ENCODE peak calls at places on chromosomes 3 and 15, in six cellular contexts. P is NCI-H460; I is SW480; U is activated naive CD4-positive, alpha-beta T cell; F is EH; E is T-helper 1 cell. J is an unnamed sample.

GRCh38 chr3:115100806-115101205 is 46.3 kb downstream of the ZBTB20 start:
- DNase-seq in P (no peak), I (no peak), U (no peak), F (no peak), E (no peak), J (no peak)

GRCh38 chr15:43541785-43542184 is 24.4 kb downstream of the MAP1A start:
- DNase-seq in P (no peak), I (no peak), U (no peak), F (no peak), E (no peak), J (no peak)

GRCh38 chr15:90860942-90861675 is 7.3 kb upstream of the FURIN start:
- DNase-seq in P (peak), I (no peak), U (no peak), F (peak), E (no peak), J (no peak)

GRCh38 chr3:56747150-56747549 is 54.6 kb downstream of the ARHGEF3 start:
- DNase-seq in P (no peak), I (no peak), U (no peak), F (no peak), E (no peak), J (no peak)

GRCh38 chr3:10974131-10974530 is 18.4 kb upstream of the SLC6A1 start:
- DNase-seq in P (no peak), I (no peak), U (no peak), F (no peak), E (no peak), J (no peak)

GRCh38 chr3:175070946-175071345 is 211.8 kb downstream of the NAALADL2 start:
- DNase-seq in P (no peak), I (no peak), U (no peak), F (peak), E (no peak), J (no peak)

GRCh38 chr3:37628711-37629301 is 232.9 kb upstream of the CTDSPL start:
- DNase-seq in P (no peak), I (no peak), U (no peak), F (peak), E (no peak), J (no peak)

GRCh38 chr15:61687124-61687523 is 373.1 kb downstream of the VPS13C start:
- DNase-seq in P (no peak), I (no peak), U (no peak), F (no peak), E (no peak), J (no peak)

GRCh38 chr3:72050048-72050632 is 265.2 kb upstream of the PROK2 start:
- DNase-seq in P (no peak), I (no peak), U (no peak), F (no peak), E (no peak), J (no peak)

GRCh38 chr15:94029495-94029894 is 201.9 kb upstream of the MCTP2 start:
- DNase-seq in P (no peak), I (no peak), U (no peak), F (peak), E (no peak), J (no peak)

GRCh38 chr15:43125095-43125661 is 8.2 kb upstream of the TMEM62 start:
- DNase-seq in P (no peak), I (peak), U (no peak), F (no peak), E (no peak), J (no peak)

GRCh38 chr3:184604039-184604955 is 42.7 kb downstream of the EPHB3 start:
- DNase-seq in P (no peak), I (peak), U (no peak), F (no peak), E (no peak), J (no peak)

GRCh38 chr15:62976301-62976842 is 66.2 kb upstream of the TPM1 start:
- DNase-seq in P (no peak), I (no peak), U (no peak), F (peak), E (no peak), J (no peak)

GRCh38 chr15:66879968-66880367 is 177.9 kb downstream of the SMAD6 start:
- DNase-seq in P (no peak), I (no peak), U (no peak), F (peak), E (no peak), J (peak)

GRCh38 chr3:115627180-115628074 is 4.1 kb downstream of the GAP43 start:
- DNase-seq in P (no peak), I (no peak), U (no peak), F (no peak), E (no peak), J (no peak)

GRCh38 chr3:182392182-182392917 is 401.0 kb upstream of the ATP11B start:
- DNase-seq in P (no peak), I (no peak), U (no peak), F (no peak), E (no peak), J (no peak)

GRCh38 chr3:150547045-150547753 is 612 bp downstream of the EIF2A start:
- DNase-seq in P (no peak), I (peak), U (no peak), F (peak), E (no peak), J (no peak)

GRCh38 chr3:53773586-53774368 is 72.4 kb downstream of the CHDH start:
- DNase-seq in P (no peak), I (no peak), U (no peak), F (peak), E (no peak), J (no peak)

GRCh38 chr3:72105306-72105705 is 320.4 kb upstream of the PROK2 start:
- DNase-seq in P (no peak), I (no peak), U (no peak), F (no peak), E (no peak), J (no peak)

GRCh38 chr3:183046883-183047282 is 52.4 kb downstream of the MCCC1 start:
- DNase-seq in P (no peak), I (no peak), U (no peak), F (no peak), E (no peak), J (no peak)

GRCh38 chr3:52108302-52109232 is 45.7 kb downstream of the POC1A start:
- DNase-seq in P (no peak), I (no peak), U (no peak), F (peak), E (no peak), J (peak)

GRCh38 chr3:20324664-20325478 is 138.9 kb upstream of the SGO1 start:
- DNase-seq in P (no peak), I (no peak), U (no peak), F (no peak), E (no peak), J (no peak)

GRCh38 chr3:148954981-148955380 is 36.4 kb upstream of the GYG1 start:
- DNase-seq in P (no peak), I (no peak), U (no peak), F (peak), E (no peak), J (no peak)

J was measured in heart left ventricle.